ENCODE peak calls at places on chromosomes 16 and 17, in four cellular contexts. W is adrenal gland, D is fibroblast of lung, J is body of pancreas. H is an unnamed sample. For H3K4me1, the result is how much of the 10 kb centered on the place peaks cover.

GRCh38 chr17:67514998-67515397 is 137.9 kb downstream of the PITPNC1 start:
- DNase-seq in W (no peak), D (no peak), J (peak), H (no peak)

GRCh38 chr16:49278944-49279725 is 2.5 kb downstream of the CBLN1 start:
- DNase-seq in W (no peak), D (no peak), J (no peak), H (no peak)

GRCh38 chr17:50459756-50460155 is 8.9 kb downstream of the CHAD start:
- DNase-seq in W (no peak), D (no peak), J (no peak), H (peak)

GRCh38 chr16:76583466-76583865 is 306.3 kb downstream of the CNTNAP4 start:
- DNase-seq in W (peak), D (peak), J (peak), H (no peak)

GRCh38 chr17:46832945-46833839 is 14.7 kb upstream of the WNT3 start:
- DNase-seq in W (no peak), D (peak), J (peak), H (no peak)

GRCh38 chr17:9987779-9988585 is 82.9 kb upstream of the RCVRN start:
- DNase-seq in W (peak), D (peak), J (peak), H (peak)

GRCh38 chr17:17784599-17785264 is 52.1 kb downstream of the SREBF1 start:
- DNase-seq in W (no peak), D (no peak), J (peak), H (peak)

GRCh38 chr17:40070895-40071719 is 8.3 kb downstream of the THRA start:
- DNase-seq in W (peak), D (no peak), J (peak), H (peak)

GRCh38 chr16:31331141-31331764 is 23.7 kb upstream of the ITGAX start:
- DNase-seq in W (no peak), D (no peak), J (no peak), H (no peak)

GRCh38 chr16:87416826-87417471 is 24.8 kb downstream of the MAP1LC3B start:
- DNase-seq in W (peak), D (peak), J (peak), H (peak)

GRCh38 chr17:21239680-21240374 is 13.4 kb downstream of the NATD1 start:
- DNase-seq in W (no peak), D (peak), J (no peak), H (no peak)

GRCh38 chr16:46789499-46790414 is 41.2 kb downstream of the C16orf87 start:
- DNase-seq in W (peak), D (peak), J (peak), H (peak)

GRCh38 chr17:68461589-68461988 is 4.3 kb upstream of the WIPI1 start:
- DNase-seq in W (peak), D (no peak), J (peak), H (no peak)

GRCh38 chr17:52035336-52035915 is 123.1 kb downstream of the CA10 start:
- DNase-seq in W (no peak), D (no peak), J (no peak), H (no peak)

GRCh38 chr17:58575511-58575910 is 61.1 kb upstream of the MTMR4 start:
- DNase-seq in W (no peak), D (peak), J (no peak), H (no peak)

GRCh38 chr17:75979705-75980187 is 706 bp downstream of the TEN1 start:
- DNase-seq in W (no peak), D (no peak), J (no peak), H (no peak)

GRCh38 chr17:43372273-43372911 is 26.4 kb upstream of the ARL4D start:
- DNase-seq in W (no peak), D (no peak), J (peak), H (no peak)

GRCh38 chr17:43940630-43941029 is 1.6 kb downstream of the PPY start:
- DNase-seq in W (no peak), D (peak), J (peak), H (no peak)

GRCh38 chr17:81615401-81615930 is 21.4 kb downstream of the NPLOC4 start:
- DNase-seq in W (peak), D (no peak), J (no peak), H (no peak)

GRCh38 chr16:23324727-23325126 is 22.6 kb downstream of the SCNN1B start:
- DNase-seq in W (peak), D (no peak), J (peak), H (peak)

GRCh38 chr16:9965079-9965478 is 217.1 kb downstream of the GRIN2A start:
- DNase-seq in W (no peak), D (no peak), J (no peak), H (no peak)

GRCh38 chr17:39867891-39868553 is at the start of gene ZPBP2:
- DNase-seq in W (no peak), D (no peak), J (no peak), H (peak)

GRCh38 chr16:50635505-50636392 is 45.4 kb downstream of the SNX20 start:
- DNase-seq in W (no peak), D (no peak), J (no peak), H (no peak)

GRCh38 chr16:87138868-87139267 is 178.3 kb downstream of the C16orf95 start:
- DNase-seq in W (no peak), D (no peak), J (no peak), H (no peak)

GRCh38 chr16:11023640-11024039 is 79.3 kb downstream of the CLEC16A start:
- DNase-seq in W (no peak), D (no peak), J (no peak), H (no peak)

GRCh38 chr16:20879175-20880053 is 20.7 kb downstream of the DCUN1D3 start:
- DNase-seq in W (no peak), D (peak), J (no peak), H (no peak)

GRCh38 chr17:59002848-59003247 is 103.8 kb downstream of the TRIM37 start:
- DNase-seq in W (no peak), D (no peak), J (no peak), H (no peak)

GRCh38 chr16:82456683-82457082 is 170.1 kb upstream of the CDH13 start:
- DNase-seq in W (peak), D (peak), J (peak), H (peak)

GRCh38 chr17:10699861-10700260 is 2.5 kb downstream of the ADPRM start:
- DNase-seq in W (no peak), D (no peak), J (no peak), H (no peak)

GRCh38 chr16:71626018-71626857 is at the start of gene MARVELD3:
- DNase-seq in W (no peak), D (no peak), J (peak), H (peak)

GRCh38 chr17:9522074-9522473 is 53.5 kb downstream of the STX8 start:
- DNase-seq in W (no peak), D (peak), J (peak), H (no peak)

GRCh38 chr16:60199154-60199553 is 1465.0 kb upstream of the GOT2 start:
- DNase-seq in W (no peak), D (no peak), J (no peak), H (no peak)

GRCh38 chr16:29315046-29315445 is 91.5 kb downstream of the NPIPB11 start:
- DNase-seq in W (peak), D (peak), J (no peak), H (no peak)

GRCh38 chr17:64661731-64661980 is 451 bp downstream of the SMURF2 start:
- DNase-seq in W (peak), D (no peak), J (peak), H (no peak)

GRCh38 chr16:84357191-84357651 is 11.1 kb upstream of the ATP2C2 start:
- DNase-seq in W (no peak), D (peak), J (no peak), H (no peak)

GRCh38 chr17:80372456-80372855 is 42.5 kb upstream of the ENDOV start:
- DNase-seq in W (no peak), D (no peak), J (no peak), H (no peak)

GRCh38 chr16:69324013-69324531 is 6.3 kb downstream of the PDF start:
- DNase-seq in W (peak), D (no peak), J (peak), H (peak)

GRCh38 chr16:83689385-83689831 is 118.4 kb upstream of the HSBP1 start:
- DNase-seq in W (no peak), D (peak), J (no peak), H (no peak)

GRCh38 chr16:15643453-15644305 is 725 bp upstream of the MARF1 start:
- DNase-seq in W (peak), D (peak), J (peak), H (peak)

GRCh38 chr17:8413321-8413720 is 15.7 kb upstream of the RNF222 start:
- DNase-seq in W (no peak), D (no peak), J (no peak), H (no peak)
- H3K4me3 ChIP-seq in W (no peak), D (no peak), J (no peak), H (no peak)

GRCh38 chr17:42270175-42270545 is 6.0 kb downstream of the STAT5B start:
- DNase-seq in W (no peak), D (no peak), J (no peak), H (no peak)
- H3K4me1 ChIP-seq in W (under half), D (under half), J (under half), H (under half)

GRCh38 chr16:80997139-80997798 is 9.4 kb downstream of the CMC2 start:
- DNase-seq in W (no peak), D (peak), J (no peak), H (no peak)
- H3K4me3 ChIP-seq in W (no peak), D (no peak), J (no peak), H (no peak)

GRCh38 chr17:992933-993332 is 4.0 kb upstream of the TIMM22 start:
- DNase-seq in W (no peak), D (no peak), J (no peak), H (peak)

GRCh38 chr17:986322-986929 is 6.8 kb upstream of the NXN start:
- DNase-seq in W (no peak), D (no peak), J (no peak), H (no peak)

GRCh38 chr17:988561-988960 is 8.4 kb upstream of the TIMM22 start:
- DNase-seq in W (no peak), D (no peak), J (no peak), H (peak)

DNA sequence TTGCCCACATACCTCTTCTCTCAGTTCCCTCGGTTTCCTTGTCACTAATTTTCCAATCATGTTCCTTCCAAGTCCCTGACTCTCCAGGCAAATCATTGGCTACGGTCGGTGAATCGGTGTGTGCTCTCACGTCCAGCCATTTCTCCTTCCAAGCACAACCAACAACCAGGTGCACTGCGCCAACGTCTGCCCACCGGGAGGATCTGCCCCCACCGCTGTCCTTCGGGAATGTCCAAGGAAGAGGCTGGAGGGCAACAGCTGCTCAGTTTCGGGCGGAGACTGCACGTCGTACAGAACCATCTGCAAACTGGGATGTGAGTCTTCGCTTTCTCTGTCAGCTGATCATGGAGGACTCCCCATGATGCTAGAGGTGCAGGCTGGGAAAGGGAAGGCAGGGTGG is 8.4 kb upstream of the NXN start:
- DNase-seq in W (no peak), D (no peak), J (no peak), H (no peak)
- H3K4me1 ChIP-seq in W (under half), D (under half), J (under half), H (under half)

GRCh38 chr17:74096456-74096855 is 107.0 kb upstream of the RPL38 start:
- DNase-seq in W (no peak), D (no peak), J (no peak), H (no peak)
- H3K4me3 ChIP-seq in W (no peak), D (no peak), J (no peak), H (no peak)